ENCODE peak calls at places on chromosomes 4 and X, in seven cellular contexts. Z is neural progenitor cell, Y is tibial nerve, M is SK-N-SH, J is left ventricle myocardium inferior, E is lower lobe of right lung, A is ascending aorta. B is an unnamed sample.

GRCh38 chrX:49915352-49916222 is 6.8 kb upstream of the CLCN5 start:
- DNase-seq in Z (peak; percentile 61), Y (no peak), M (peak; percentile 44), J (no peak), E (no peak), A (no peak), B (no peak)

GRCh38 chrX:152817082-152817744 is 13.3 kb downstream of the CETN2 start:
- DNase-seq in Z (peak; percentile 38), Y (no peak), M (peak; percentile 43), J (no peak), E (no peak), A (no peak), B (no peak)

GRCh38 chr4:8188743-8189550 is 10.1 kb upstream of the SH3TC1 start:
- DNase-seq in Z (no peak), Y (no peak), M (no peak), J (peak; percentile 87), E (peak; percentile 82), A (no peak), B (peak; percentile 89)

GRCh38 chr4:66572949-66573348 is 902.7 kb upstream of the EPHA5 start:
- DNase-seq in Z (no peak), Y (no peak), M (no peak), J (no peak), E (no peak), A (no peak), B (no peak)

GRCh38 chr4:88195666-88196365 is 37.4 kb upstream of the ABCG2 start:
- DNase-seq in Z (peak; percentile 4), Y (no peak), M (no peak), J (no peak), E (no peak), A (no peak), B (no peak)

GRCh38 chr4:119212964-119213606 is 572 bp downstream of the USP53 start:
- DNase-seq in Z (peak; percentile 94), Y (peak; percentile 71), M (peak; percentile 69), J (peak; percentile 90), E (peak; percentile 90), A (peak; percentile 58), B (peak; percentile 93)

GRCh38 chr4:34181311-34181808 is 2063.0 kb downstream of the ARAP2 start:
- DNase-seq in Z (no peak), Y (no peak), M (no peak), J (no peak), E (no peak), A (no peak), B (no peak)

GRCh38 chr4:165743422-165743821 is 129.6 kb upstream of the TLL1 start:
- DNase-seq in Z (no peak), Y (no peak), M (no peak), J (no peak), E (no peak), A (no peak), B (no peak)

GRCh38 chrX:102154218-102154860 is 1.4 kb downstream of the BEX5 start:
- DNase-seq in Z (peak; percentile 31), Y (no peak), M (peak; percentile 16), J (no peak), E (no peak), A (no peak), B (no peak)

GRCh38 chrX:44344687-44345086 is 1.2 kb upstream of the EFHC2 start:
- DNase-seq in Z (no peak), Y (no peak), M (no peak), J (no peak), E (no peak), A (no peak), B (no peak)

GRCh38 chr4:108030332-108030731 is 40.6 kb downstream of the HADH start:
- DNase-seq in Z (peak; percentile 76), Y (peak; percentile 17), M (peak; percentile 40), J (no peak), E (no peak), A (no peak), B (no peak)

GRCh38 chr4:174713821-174714220 is 115.2 kb downstream of the GLRA3 start:
- DNase-seq in Z (no peak), Y (no peak), M (no peak), J (no peak), E (no peak), A (no peak), B (no peak)

GRCh38 chr4:156634612-156635011 is 337.0 kb downstream of the PDGFC start:
- DNase-seq in Z (no peak), Y (no peak), M (no peak), J (no peak), E (no peak), A (no peak), B (no peak)

GRCh38 chr4:134999169-134999568 is 797.6 kb upstream of the PABPC4L start:
- DNase-seq in Z (no peak), Y (no peak), M (no peak), J (no peak), E (no peak), A (no peak), B (no peak)

GRCh38 chr4:158965208-158965607 is 137.7 kb upstream of the RAPGEF2 start:
- DNase-seq in Z (no peak), Y (no peak), M (no peak), J (no peak), E (no peak), A (no peak), B (no peak)

GRCh38 chrX:110178179-110178865 is 139.6 kb downstream of the AMMECR1 start:
- DNase-seq in Z (no peak), Y (no peak), M (no peak), J (no peak), E (no peak), A (no peak), B (no peak)

GRCh38 chr4:47686294-47686872 is 151.5 kb downstream of the CORIN start:
- DNase-seq in Z (peak; percentile 58), Y (no peak), M (peak; percentile 42), J (peak; percentile 48), E (peak; percentile 48), A (no peak), B (peak; percentile 67)

GRCh38 chr4:128837679-128838078 is 28.2 kb downstream of the JADE1 start:
- DNase-seq in Z (no peak), Y (no peak), M (no peak), J (no peak), E (no peak), A (no peak), B (no peak)

GRCh38 chr4:186827542-186827887 is 103.9 kb upstream of the FAT1 start:
- DNase-seq in Z (no peak), Y (no peak), M (no peak), J (no peak), E (no peak), A (no peak), B (no peak)
- H3K4me1 ChIP-seq in Z (no peaks in the 10 kb centered on the region), Y (no peaks in the 10 kb centered on the region), M (no peaks in the 10 kb centered on the region), J (no peaks in the 10 kb centered on the region), E (no peaks in the 10 kb centered on the region), A (no peaks in the 10 kb centered on the region), B (no peaks in the 10 kb centered on the region)

GRCh38 chrX:133413218-133413925 is 1.9 kb downstream of the GPC4 start:
- DNase-seq in Z (peak; percentile 45), Y (no peak), M (peak; percentile 36), J (no peak), E (no peak), A (no peak), B (no peak)
- H3K4me3 ChIP-seq in Z (peak overlapping the region; percentile 74), Y (peak overlapping the region; percentile 45), M (no peak overlapping the region), J (peak overlapping the region; percentile 71), E (peak overlapping the region; percentile 62), A (peak overlapping the region; percentile 79), B (peak overlapping the region; percentile 58)

GRCh38 chrX:115912372-115912897 is 258.1 kb upstream of the AGTR2 start:
- DNase-seq in Z (peak; percentile 9), Y (no peak), M (no peak), J (no peak), E (no peak), A (no peak), B (no peak)
- TF ChIP-seq CTCF in Z (peak; percentile 40), Y (no peak), M (peak; percentile 48), J (no peak), E (no peak), A (no peak), B (no peak)

GRCh38 chr4:69738872-69739271 is 21.5 kb downstream of the SULT1B1 start:
- DNase-seq in Z (no peak), Y (no peak), M (no peak), J (no peak), E (no peak), A (no peak), B (no peak)
- H3K4me1 ChIP-seq in Z (no peaks in the 10 kb centered on the region), Y (no peaks in the 10 kb centered on the region), M (no peaks in the 10 kb centered on the region), J (no peaks in the 10 kb centered on the region), E (no peaks in the 10 kb centered on the region), A (no peaks in the 10 kb centered on the region), B (no peaks in the 10 kb centered on the region)